ENCODE peak calls at places on chromosomes 11 and 22, in five cellular contexts. W, N, D, B and L are unnamed samples.

GRCh38 chr22:32951807-32952153 is 106.4 kb downstream of the SYN3 start:
- DNase-seq in W (no peak), N (no peak), D (no peak), B (no peak), L (no peak)

GRCh38 chr11:24356501-24356900 is 140.4 kb upstream of the LUZP2 start:
- DNase-seq in W (no peak), N (no peak), D (no peak), B (no peak), L (no peak)

GRCh38 chr22:45082795-45083194 is 73.0 kb upstream of the PHF21B start:
- DNase-seq in W (no peak), N (no peak), D (no peak), B (peak), L (no peak)

GRCh38 chr11:58513747-58514367 is 6.0 kb upstream of the OR5B21 start:
- DNase-seq in W (peak), N (peak), D (no peak), B (no peak), L (peak)

GRCh38 chr22:28112548-28113043 is 193.5 kb upstream of the PITPNB start:
- DNase-seq in W (no peak), N (no peak), D (no peak), B (no peak), L (peak)

GRCh38 chr22:40533712-40534378 is 102.7 kb downstream of the MRTFA start:
- DNase-seq in W (no peak), N (no peak), D (peak), B (peak), L (no peak)

GRCh38 chr22:43488937-43489336 is 77.1 kb downstream of the MPPED1 start:
- DNase-seq in W (no peak), N (no peak), D (no peak), B (no peak), L (no peak)

GRCh38 chr11:76120513-76121081 is 85.7 kb downstream of the WNT11 start:
- DNase-seq in W (no peak), N (no peak), D (no peak), B (no peak), L (no peak)

GRCh38 chr11:35617316-35617686 is 959 bp upstream of the FJX1 start:
- DNase-seq in W (no peak), N (no peak), D (no peak), B (no peak), L (no peak)